ENCODE peak calls at places on chromosomes 6 and 20, in ten cellular contexts. S, Z, F, R, G, O, H, B, P and V are unnamed samples. For H3K36me3, the result is how much of the 10 kb centered on the place peaks cover.

GRCh38 chr20:62651285-62652021 is 9.2 kb downstream of the SLCO4A1 start:
- DNase-seq in F (no peak), H (no peak), O (peak), P (peak), Z (peak), B (peak), R (no peak), G (peak), S (no peak), V (no peak)

GRCh38 chr6:149867876-149868640 is 3.9 kb upstream of the LRP11 start:
- DNase-seq in P (no peak), B (no peak), F (peak), G (no peak), Z (no peak), R (peak), O (no peak), H (no peak), S (no peak), V (no peak)

GRCh38 chr20:33372993-33373441 is 28.3 kb downstream of the CDK5RAP1 start:
- DNase-seq in F (peak), S (no peak), P (no peak), B (no peak), Z (no peak), G (no peak), R (no peak), O (no peak), H (no peak), V (no peak)

GRCh38 chr20:44863661-44864060 is 21.8 kb upstream of the YWHAB start:
- DNase-seq in H (no peak), R (no peak), O (no peak), Z (no peak), G (no peak), S (no peak), P (peak), B (peak), F (no peak), V (no peak)

GRCh38 chr20:19858972-19859371 is 100.9 kb downstream of the RIN2 start:
- DNase-seq in B (no peak), S (no peak), G (no peak), O (no peak), P (no peak), F (peak), H (no peak), Z (no peak), R (peak), V (no peak)

GRCh38 chr6:17218749-17219093 is 62.4 kb upstream of the RBM24 start:
- DNase-seq in G (no peak), Z (no peak), H (no peak), S (no peak), R (no peak), P (no peak), F (no peak), B (no peak), O (no peak), V (no peak)

GRCh38 chr6:24768361-24768760 is 6.4 kb upstream of the GMNN start:
- DNase-seq in H (no peak), G (no peak), B (no peak), P (no peak), F (no peak), Z (no peak), O (no peak), S (no peak), R (no peak), V (no peak)

GRCh38 chr6:79158856-79159516 is 75.5 kb downstream of the HMGN3 start:
- DNase-seq in H (no peak), Z (no peak), F (peak), R (peak), P (no peak), O (no peak), G (no peak), S (no peak), B (no peak), V (no peak)

GRCh38 chr6:163667372-163668060 is 253.0 kb downstream of the QKI start:
- DNase-seq in R (no peak), P (no peak), H (no peak), B (no peak), S (no peak), G (no peak), O (no peak), Z (peak), F (no peak), V (no peak)

GRCh38 chr6:89404512-89404911 is 7.6 kb downstream of the RRAGD start:
- DNase-seq in B (no peak), G (no peak), O (no peak), H (no peak), R (no peak), P (no peak), Z (no peak), F (no peak), S (no peak), V (no peak)
- TF ChIP-seq CTCF in B (no peak), G (no peak), O (no peak), H (no peak), R (no peak), P (no peak), Z (no peak), F (no peak), S (no peak), V (no peak)

GRCh38 chr6:144093236-144093635 is 2.1 kb downstream of the SF3B5 start:
- DNase-seq in P (no peak), F (no peak), G (no peak), R (no peak), O (no peak), H (no peak), S (no peak), B (no peak), Z (no peak), V (no peak)

GRCh38 chr6:144095134-144096002 is at the start of gene SF3B5:
- DNase-seq in S (peak), P (peak), O (peak), B (peak), H (peak), R (peak), F (peak), G (peak), Z (peak), V (peak)

GRCh38 chr6:144094731-144095133 is 641 bp downstream of the SF3B5 start:
- DNase-seq in R (no peak), G (no peak), Z (no peak), B (no peak), H (no peak), S (no peak), O (no peak), P (no peak), F (no peak), V (no peak)

GRCh38 chr6:144090384-144090783 is 5.0 kb downstream of the SF3B5 start:
- DNase-seq in B (no peak), F (no peak), Z (no peak), R (no peak), O (no peak), P (no peak), G (no peak), S (no peak), H (no peak), V (no peak)

GRCh38 chr6:144093658-144094057 is 1.7 kb downstream of the SF3B5 start:
- DNase-seq in Z (no peak), R (no peak), F (no peak), O (no peak), P (no peak), H (no peak), B (no peak), S (no peak), G (no peak), V (no peak)
- H3K4me3 ChIP-seq in Z (no peak), R (peak), F (no peak), O (no peak), P (peak), H (peak), B (peak), S (no peak), G (no peak), V (no peak)

GRCh38 chr6:152225231-152225934 is 411.8 kb downstream of the SYNE1 start:
- DNase-seq in S (no peak), F (no peak), G (no peak), R (no peak), O (no peak), Z (no peak), H (no peak), B (no peak), P (no peak), V (no peak)
- H3K36me3 ChIP-seq in S (under half), F (under half), G (half or more), R (under half), O (under half), Z (under half), H (under half), B (half or more), P (under half), V (under half)

GRCh38 chr20:59157064-59157463 is 6.6 kb upstream of the ZNF831 start:
- DNase-seq in R (no peak), O (no peak), S (no peak), F (no peak), Z (no peak), B (no peak), H (no peak), G (no peak), P (no peak), V (no peak)

GRCh38 chr20:59157961-59158541 is 5.6 kb upstream of the ZNF831 start:
- DNase-seq in G (no peak), O (no peak), S (no peak), R (no peak), Z (no peak), H (no peak), P (no peak), F (no peak), B (no peak), V (no peak)

GRCh38 chr20:59158673-59159072 is 4.9 kb upstream of the ZNF831 start:
- DNase-seq in F (no peak), B (no peak), G (no peak), S (no peak), R (no peak), O (no peak), H (no peak), P (no peak), Z (no peak), V (no peak)

GRCh38 chr20:59159822-59160740 is 3.5 kb upstream of the ZNF831 start:
- DNase-seq in G (no peak), R (no peak), P (no peak), S (no peak), B (peak), H (no peak), Z (no peak), O (no peak), F (peak), V (no peak)

GRCh38 chr20:59159091-59159821 is 4.4 kb upstream of the ZNF831 start:
- DNase-seq in Z (no peak), P (no peak), G (no peak), H (no peak), B (peak), R (peak), O (peak), F (no peak), S (no peak), V (no peak)
- TF ChIP-seq CTCF in Z (no peak), P (no peak), G (no peak), H (no peak), B (no peak), R (peak), O (peak), F (no peak), S (no peak), V (no peak)